ENCODE peak calls at places on chromosomes 16 and 17, in four cellular contexts. A is Calu3, L is BJ, Q is cardiac muscle cell. E is an unnamed sample.

GRCh38 chr17:20096430-20096829 is 87.3 kb downstream of the SPECC1 start:
- DNase-seq in A (no peak), L (no peak), Q (no peak), E (no peak)

GRCh38 chr16:27169511-27170071 is 33.7 kb upstream of the KDM8 start:
- DNase-seq in A (peak), L (no peak), Q (peak), E (no peak)

GRCh38 chr17:19768046-19768782 is 20.1 kb upstream of the ALDH3A1 start:
- DNase-seq in A (no peak), L (no peak), Q (no peak), E (no peak)

GRCh38 chr17:27315322-27315721 is 21.4 kb downstream of the WSB1 start:
- DNase-seq in A (no peak), L (peak), Q (peak), E (no peak)

GRCh38 chr16:6206080-6206479 is 1108.5 kb upstream of the EEF2KMT start:
- DNase-seq in A (no peak), L (no peak), Q (no peak), E (no peak)

GRCh38 chr17:13931752-13932477 is 137.4 kb upstream of the COX10 start:
- DNase-seq in A (no peak), L (peak), Q (peak), E (no peak)

GRCh38 chr16:83933885-83934683 is 19.0 kb upstream of the OSGIN1 start:
- DNase-seq in A (no peak), L (no peak), Q (peak), E (no peak)

GRCh38 chr17:73973881-73974409 is 229.5 kb upstream of the RPL38 start:
- DNase-seq in A (no peak), L (no peak), Q (peak), E (no peak)

GRCh38 chr16:68665501-68665900 is 20.4 kb downstream of the CDH3 start:
- DNase-seq in A (peak), L (no peak), Q (no peak), E (no peak)

GRCh38 chr17:44587339-44587738 is 30.1 kb downstream of the FZD2 start:
- DNase-seq in A (peak), L (peak), Q (peak), E (peak)

GRCh38 chr16:8880839-8881510 is 1.2 kb upstream of the LITAFD start:
- DNase-seq in A (no peak), L (no peak), Q (no peak), E (no peak)

GRCh38 chr17:10114931-10115535 is 83.4 kb downstream of the GAS7 start:
- DNase-seq in A (peak), L (peak), Q (peak), E (peak)

GRCh38 chr16:27377666-27378485 is 24.1 kb upstream of the IL21R start:
- DNase-seq in A (no peak), L (no peak), Q (no peak), E (no peak)